ENCODE peak calls at places on chromosomes 1 and 21, in five cellular contexts. One of them, this sample, is unnamed.

GRCh38 chr1:152111515-152111968 is 3.7 kb downstream of the TCHH start:
- DNase-seq in type B pancreatic cell: no peak
- DNase-seq in dorsolateral prefrontal cortex: no peak
- DNase-seq in CD4-positive, alpha-beta T cell: no peak
- DNase-seq in OCI-LY7: no peak
- DNase-seq in this sample: peak; percentile 38

GRCh38 chr1:225440380-225440957 is 12.6 kb upstream of the LBR start:
- DNase-seq in CD4-positive, alpha-beta T cell: no peak
- DNase-seq in dorsolateral prefrontal cortex: no peak
- DNase-seq in OCI-LY7: no peak
- DNase-seq in type B pancreatic cell: no peak
- DNase-seq in this sample: no peak

GRCh38 chr1:211323156-211324063 is 3.2 kb upstream of the TRAF5 start:
- DNase-seq in dorsolateral prefrontal cortex: no peak
- DNase-seq in type B pancreatic cell: no peak
- DNase-seq in OCI-LY7: peak; percentile 79
- DNase-seq in CD4-positive, alpha-beta T cell: peak; percentile 60
- DNase-seq in this sample: peak; percentile 65

GRCh38 chr1:15702722-15703550 is 18.8 kb downstream of the PLEKHM2 start:
- DNase-seq in type B pancreatic cell: no peak
- DNase-seq in CD4-positive, alpha-beta T cell: no peak
- DNase-seq in dorsolateral prefrontal cortex: no peak
- DNase-seq in OCI-LY7: no peak
- DNase-seq in this sample: no peak

GRCh38 chr21:27157097-27157496 is 190.2 kb upstream of the ADAMTS5 start:
- DNase-seq in type B pancreatic cell: no peak
- DNase-seq in CD4-positive, alpha-beta T cell: no peak
- DNase-seq in dorsolateral prefrontal cortex: no peak
- DNase-seq in OCI-LY7: no peak
- DNase-seq in this sample: no peak

GRCh38 chr1:175599212-175599681 is 144.1 kb downstream of the TNR start:
- DNase-seq in dorsolateral prefrontal cortex: no peak
- DNase-seq in type B pancreatic cell: no peak
- DNase-seq in OCI-LY7: peak; percentile 80
- DNase-seq in CD4-positive, alpha-beta T cell: no peak
- DNase-seq in this sample: peak; percentile 58

GRCh38 chr1:22275626-22276395 is 132.9 kb upstream of the WNT4 start:
- DNase-seq in CD4-positive, alpha-beta T cell: peak; percentile 6
- DNase-seq in OCI-LY7: peak; percentile 29
- DNase-seq in type B pancreatic cell: no peak
- DNase-seq in dorsolateral prefrontal cortex: peak; percentile 68
- DNase-seq in this sample: peak; percentile 83

GRCh38 chr1:100627018-100627716 is 89.2 kb downstream of the GPR88 start:
- DNase-seq in dorsolateral prefrontal cortex: no peak
- DNase-seq in OCI-LY7: no peak
- DNase-seq in CD4-positive, alpha-beta T cell: no peak
- DNase-seq in type B pancreatic cell: no peak
- DNase-seq in this sample: no peak

GRCh38 chr1:205530116-205530515 is 25.6 kb downstream of the CDK18 start:
- DNase-seq in OCI-LY7: no peak
- DNase-seq in CD4-positive, alpha-beta T cell: no peak
- DNase-seq in type B pancreatic cell: no peak
- DNase-seq in dorsolateral prefrontal cortex: no peak
- DNase-seq in this sample: no peak

GRCh38 chr1:43067856-43068751 is 104.0 kb downstream of the EBNA1BP2 start:
- DNase-seq in OCI-LY7: no peak
- DNase-seq in type B pancreatic cell: no peak
- DNase-seq in dorsolateral prefrontal cortex: no peak
- DNase-seq in CD4-positive, alpha-beta T cell: no peak
- DNase-seq in this sample: no peak

GRCh38 chr21:45386728-45387371 is 18.1 kb upstream of the COL18A1 start:
- DNase-seq in CD4-positive, alpha-beta T cell: no peak
- DNase-seq in OCI-LY7: no peak
- DNase-seq in dorsolateral prefrontal cortex: no peak
- DNase-seq in type B pancreatic cell: no peak
- DNase-seq in this sample: no peak

GRCh38 chr1:152995838-152996237 is 5.7 kb upstream of the SPRR3 start:
- DNase-seq in type B pancreatic cell: no peak
- DNase-seq in dorsolateral prefrontal cortex: no peak
- DNase-seq in OCI-LY7: no peak
- DNase-seq in CD4-positive, alpha-beta T cell: no peak
- DNase-seq in this sample: no peak

GRCh38 chr1:54253480-54253879 is 53.5 kb downstream of the MRPL37 start:
- DNase-seq in OCI-LY7: no peak
- DNase-seq in dorsolateral prefrontal cortex: no peak
- DNase-seq in type B pancreatic cell: no peak
- DNase-seq in CD4-positive, alpha-beta T cell: no peak
- DNase-seq in this sample: no peak

GRCh38 chr1:94531664-94532063 is 9.9 kb downstream of the F3 start:
- DNase-seq in type B pancreatic cell: no peak
- DNase-seq in CD4-positive, alpha-beta T cell: no peak
- DNase-seq in OCI-LY7: no peak
- DNase-seq in dorsolateral prefrontal cortex: no peak
- DNase-seq in this sample: no peak

GRCh38 chr1:24805534-24806301 is 60.5 kb downstream of the CLIC4 start:
- DNase-seq in CD4-positive, alpha-beta T cell: no peak
- DNase-seq in OCI-LY7: no peak
- DNase-seq in type B pancreatic cell: no peak
- DNase-seq in dorsolateral prefrontal cortex: no peak
- DNase-seq in this sample: no peak

GRCh38 chr1:47232187-47232874 is at the start of gene TAL1:
- DNase-seq in dorsolateral prefrontal cortex: no peak
- DNase-seq in OCI-LY7: no peak
- DNase-seq in type B pancreatic cell: no peak
- DNase-seq in CD4-positive, alpha-beta T cell: no peak
- DNase-seq in this sample: no peak

GRCh38 chr1:64471218-64471719 is 1.3 kb downstream of the CACHD1 start:
- DNase-seq in CD4-positive, alpha-beta T cell: no peak
- DNase-seq in type B pancreatic cell: peak; percentile 72
- DNase-seq in dorsolateral prefrontal cortex: peak; percentile 44
- DNase-seq in OCI-LY7: no peak
- DNase-seq in this sample: peak; percentile 25

GRCh38 chr1:151720190-151720953 is 950 bp upstream of the RIIAD1 start:
- DNase-seq in dorsolateral prefrontal cortex: no peak
- DNase-seq in CD4-positive, alpha-beta T cell: no peak
- DNase-seq in OCI-LY7: peak; percentile 10
- DNase-seq in type B pancreatic cell: no peak
- DNase-seq in this sample: peak; percentile 72

GRCh38 chr1:17617787-17618557 is 78.5 kb downstream of the ARHGEF10L start:
- DNase-seq in CD4-positive, alpha-beta T cell: no peak
- DNase-seq in OCI-LY7: no peak
- DNase-seq in type B pancreatic cell: no peak
- DNase-seq in dorsolateral prefrontal cortex: no peak
- DNase-seq in this sample: no peak

GRCh38 chr21:42309753-42310213 is 5.4 kb downstream of the TFF3 start:
- DNase-seq in OCI-LY7: peak; percentile 73
- DNase-seq in type B pancreatic cell: no peak
- DNase-seq in dorsolateral prefrontal cortex: peak; percentile 75
- DNase-seq in CD4-positive, alpha-beta T cell: peak; percentile 71
- DNase-seq in this sample: peak; percentile 89

GRCh38 chr1:53639251-53639721 is 99.7 kb downstream of the GLIS1 start:
- DNase-seq in CD4-positive, alpha-beta T cell: no peak
- DNase-seq in type B pancreatic cell: peak; percentile 51
- DNase-seq in dorsolateral prefrontal cortex: peak; percentile 31
- DNase-seq in OCI-LY7: no peak
- DNase-seq in this sample: no peak

GRCh38 chr1:236612349-236612748 is 8.0 kb upstream of the HEATR1 start:
- DNase-seq in dorsolateral prefrontal cortex: no peak
- DNase-seq in CD4-positive, alpha-beta T cell: no peak
- DNase-seq in type B pancreatic cell: no peak
- DNase-seq in OCI-LY7: no peak
- DNase-seq in this sample: no peak

GRCh38 chr1:77394166-77394565 is 112.3 kb downstream of the AK5 start:
- DNase-seq in dorsolateral prefrontal cortex: no peak
- DNase-seq in type B pancreatic cell: no peak
- DNase-seq in OCI-LY7: no peak
- DNase-seq in CD4-positive, alpha-beta T cell: no peak
- DNase-seq in this sample: no peak

GRCh38 chr1:203807211-203807610 is 11.8 kb downstream of the ZBED6 start:
- DNase-seq in OCI-LY7: no peak
- DNase-seq in CD4-positive, alpha-beta T cell: no peak
- DNase-seq in dorsolateral prefrontal cortex: no peak
- DNase-seq in type B pancreatic cell: no peak
- DNase-seq in this sample: no peak

GRCh38 chr1:226678251-226678650 is 60.8 kb downstream of the ITPKB start:
- DNase-seq in OCI-LY7: no peak
- DNase-seq in dorsolateral prefrontal cortex: no peak
- DNase-seq in CD4-positive, alpha-beta T cell: no peak
- DNase-seq in type B pancreatic cell: no peak
- DNase-seq in this sample: no peak

GRCh38 chr1:186326009-186326408 is 49.0 kb downstream of the TPR start:
- DNase-seq in OCI-LY7: no peak
- DNase-seq in CD4-positive, alpha-beta T cell: no peak
- DNase-seq in dorsolateral prefrontal cortex: no peak
- DNase-seq in type B pancreatic cell: no peak
- DNase-seq in this sample: no peak

GRCh38 chr1:61391730-61392129 is 309.4 kb downstream of the NFIA start:
- DNase-seq in type B pancreatic cell: no peak
- DNase-seq in OCI-LY7: no peak
- DNase-seq in dorsolateral prefrontal cortex: no peak
- DNase-seq in CD4-positive, alpha-beta T cell: no peak
- DNase-seq in this sample: no peak

GRCh38 chr1:230550428-230550827 is 91.9 kb upstream of the COG2 start:
- DNase-seq in type B pancreatic cell: no peak
- DNase-seq in dorsolateral prefrontal cortex: no peak
- DNase-seq in CD4-positive, alpha-beta T cell: no peak
- DNase-seq in OCI-LY7: no peak
- DNase-seq in this sample: no peak

GRCh38 chr1:99766378-99766800 is at the start of gene FRRS1:
- DNase-seq in type B pancreatic cell: no peak
- DNase-seq in OCI-LY7: peak; percentile 91
- DNase-seq in CD4-positive, alpha-beta T cell: no peak
- DNase-seq in dorsolateral prefrontal cortex: no peak
- DNase-seq in this sample: peak; percentile 83

GRCh38 chr1:101884621-101885020 is 112.1 kb downstream of the OLFM3 start:
- DNase-seq in dorsolateral prefrontal cortex: no peak
- DNase-seq in OCI-LY7: no peak
- DNase-seq in CD4-positive, alpha-beta T cell: no peak
- DNase-seq in type B pancreatic cell: no peak
- DNase-seq in this sample: no peak

GRCh38 chr1:234970371-234970730 is 158.3 kb downstream of the TOMM20 start:
- DNase-seq in OCI-LY7: no peak
- DNase-seq in CD4-positive, alpha-beta T cell: no peak
- DNase-seq in type B pancreatic cell: no peak
- DNase-seq in dorsolateral prefrontal cortex: no peak
- DNase-seq in this sample: peak; percentile 51

GRCh38 chr1:70420320-70420719 is 9.3 kb downstream of the CTH start:
- DNase-seq in type B pancreatic cell: no peak
- DNase-seq in dorsolateral prefrontal cortex: no peak
- DNase-seq in OCI-LY7: no peak
- DNase-seq in CD4-positive, alpha-beta T cell: no peak
- DNase-seq in this sample: no peak

GRCh38 chr1:66768935-66769334 is 16.7 kb downstream of the DYNLT5 start:
- DNase-seq in CD4-positive, alpha-beta T cell: no peak
- DNase-seq in dorsolateral prefrontal cortex: no peak
- DNase-seq in type B pancreatic cell: no peak
- DNase-seq in OCI-LY7: peak; percentile 94
- DNase-seq in this sample: no peak

GRCh38 chr1:190124068-190124467 is 353.6 kb downstream of the BRINP3 start:
- DNase-seq in OCI-LY7: no peak
- DNase-seq in CD4-positive, alpha-beta T cell: no peak
- DNase-seq in type B pancreatic cell: no peak
- DNase-seq in dorsolateral prefrontal cortex: no peak
- DNase-seq in this sample: no peak

GRCh38 chr1:177567393-177567792 is 396.6 kb downstream of the BRINP2 start:
- DNase-seq in dorsolateral prefrontal cortex: no peak
- DNase-seq in OCI-LY7: peak; percentile 4
- DNase-seq in type B pancreatic cell: no peak
- DNase-seq in CD4-positive, alpha-beta T cell: no peak
- DNase-seq in this sample: no peak

GRCh38 chr21:23475518-23476189 is 2131.6 kb downstream of the MRPL39 start:
- DNase-seq in type B pancreatic cell: no peak
- DNase-seq in OCI-LY7: no peak
- DNase-seq in dorsolateral prefrontal cortex: no peak
- DNase-seq in CD4-positive, alpha-beta T cell: no peak
- DNase-seq in this sample: no peak
- TF ChIP-seq CTCF in type B pancreatic cell: no peak
- TF ChIP-seq CTCF in OCI-LY7: no peak
- TF ChIP-seq CTCF in dorsolateral prefrontal cortex: no peak
- TF ChIP-seq CTCF in CD4-positive, alpha-beta T cell: no peak
- TF ChIP-seq CTCF in this sample: no peak

GRCh38 chr1:37765937-37766664 is 1.2 kb upstream of the EPHA10 start:
- DNase-seq in dorsolateral prefrontal cortex: peak; percentile 48
- DNase-seq in CD4-positive, alpha-beta T cell: no peak
- DNase-seq in OCI-LY7: peak; percentile 10
- DNase-seq in type B pancreatic cell: no peak
- DNase-seq in this sample: peak; percentile 52
- TF ChIP-seq CTCF in dorsolateral prefrontal cortex: peak; percentile 26
- TF ChIP-seq CTCF in CD4-positive, alpha-beta T cell: no peak
- TF ChIP-seq CTCF in OCI-LY7: peak; percentile 57
- TF ChIP-seq CTCF in type B pancreatic cell: no peak
- TF ChIP-seq CTCF in this sample: peak; percentile 7

GRCh38 chr1:110475358-110476027 is 24.5 kb downstream of the PROK1 start:
- DNase-seq in dorsolateral prefrontal cortex: no peak
- DNase-seq in type B pancreatic cell: no peak
- DNase-seq in OCI-LY7: no peak
- DNase-seq in CD4-positive, alpha-beta T cell: no peak
- DNase-seq in this sample: no peak

GRCh38 chr1:110472546-110472945 is 21.6 kb downstream of the PROK1 start:
- DNase-seq in CD4-positive, alpha-beta T cell: no peak
- DNase-seq in type B pancreatic cell: no peak
- DNase-seq in OCI-LY7: no peak
- DNase-seq in dorsolateral prefrontal cortex: no peak
- DNase-seq in this sample: no peak

GRCh38 chr1:110474444-110474843 is 23.5 kb downstream of the PROK1 start:
- DNase-seq in OCI-LY7: no peak
- DNase-seq in type B pancreatic cell: no peak
- DNase-seq in CD4-positive, alpha-beta T cell: no peak
- DNase-seq in dorsolateral prefrontal cortex: no peak
- DNase-seq in this sample: no peak

GRCh38 chr1:110466646-110467280 is 15.8 kb downstream of the PROK1 start:
- DNase-seq in OCI-LY7: no peak
- DNase-seq in dorsolateral prefrontal cortex: no peak
- DNase-seq in type B pancreatic cell: no peak
- DNase-seq in CD4-positive, alpha-beta T cell: no peak
- DNase-seq in this sample: no peak

GRCh38 chr1:110471131-110471530 is 20.2 kb downstream of the PROK1 start:
- DNase-seq in dorsolateral prefrontal cortex: no peak
- DNase-seq in OCI-LY7: no peak
- DNase-seq in type B pancreatic cell: no peak
- DNase-seq in CD4-positive, alpha-beta T cell: no peak
- DNase-seq in this sample: no peak
- TF ChIP-seq CTCF in dorsolateral prefrontal cortex: no peak
- TF ChIP-seq CTCF in OCI-LY7: no peak
- TF ChIP-seq CTCF in type B pancreatic cell: peak; percentile 19
- TF ChIP-seq CTCF in CD4-positive, alpha-beta T cell: no peak
- TF ChIP-seq CTCF in this sample: no peak

DNA sequence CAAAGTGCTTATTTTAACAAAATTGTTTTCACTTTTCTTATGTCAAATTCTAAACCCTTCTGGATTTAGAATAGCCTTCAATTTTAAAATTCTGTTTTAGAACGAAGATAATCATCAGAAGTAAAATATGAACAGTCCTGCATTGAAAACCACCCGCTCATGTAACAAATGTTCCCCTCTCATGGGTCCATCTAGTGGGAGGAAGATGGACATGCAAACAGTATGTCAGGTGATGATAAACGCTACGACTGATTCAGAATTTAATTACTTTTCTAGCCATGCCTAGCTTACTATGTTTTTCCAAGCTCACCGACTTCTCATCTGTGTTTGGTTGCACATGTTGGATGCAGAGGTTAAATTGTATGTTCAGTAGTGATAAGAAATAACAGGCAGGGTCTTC is 23.5 kb downstream of the SOD1 start:
- DNase-seq in dorsolateral prefrontal cortex: no peak
- DNase-seq in CD4-positive, alpha-beta T cell: no peak
- DNase-seq in type B pancreatic cell: no peak
- DNase-seq in OCI-LY7: no peak
- DNase-seq in this sample: no peak
- TF ChIP-seq CTCF in dorsolateral prefrontal cortex: no peak
- TF ChIP-seq CTCF in CD4-positive, alpha-beta T cell: no peak
- TF ChIP-seq CTCF in type B pancreatic cell: peak; percentile 17
- TF ChIP-seq CTCF in OCI-LY7: peak; percentile 44
- TF ChIP-seq CTCF in this sample: no peak